ENCODE peak calls at places on chromosomes 7 and 10, in four cellular contexts. R is EL, F is anterior cingulate cortex, A is iris pigment epithelial cell. X is an unnamed sample.

GRCh38 chr10:47042815-47043750 is 131.9 kb downstream of the PTPN20 start:
- DNase-seq in A (no peak), R (no peak), F (no peak), X (no peak)

GRCh38 chr7:123770378-123770777 is 21.6 kb upstream of the WASL start:
- DNase-seq in R (peak; percentile 37), A (peak; percentile 85), F (no peak), X (no peak)

GRCh38 chr7:503046-503574 is 16.5 kb downstream of the PDGFA start:
- DNase-seq in F (no peak), A (no peak), R (no peak), X (no peak)

GRCh38 chr7:45021604-45022296 is 21.7 kb downstream of the CCM2 start:
- DNase-seq in A (peak; percentile 68), F (no peak), R (peak; percentile 33), X (no peak)

GRCh38 chr7:64632029-64632428 is 33.9 kb upstream of the ZNF107 start:
- DNase-seq in R (no peak), F (no peak), A (no peak), X (no peak)

GRCh38 chr7:18201349-18201748 is 173.7 kb upstream of the PRPS1L1 start:
- DNase-seq in R (no peak), A (no peak), F (no peak), X (no peak)

GRCh38 chr10:13853854-13854253 is 267.1 kb downstream of the PRPF18 start:
- DNase-seq in F (no peak), A (peak; percentile 21), R (peak; percentile 50), X (no peak)

GRCh38 chr10:74078037-74078436 is 72.6 kb downstream of the AP3M1 start:
- DNase-seq in R (peak; percentile 83), A (peak; percentile 75), F (no peak), X (no peak)

GRCh38 chr10:74502963-74503608 is 323.3 kb upstream of the KAT6B start:
- DNase-seq in A (peak; percentile 78), R (peak; percentile 76), F (no peak), X (no peak)

GRCh38 chr7:128743112-128743772 is 4.1 kb downstream of the CALU start:
- DNase-seq in A (peak; percentile 37), R (peak; percentile 24), F (no peak), X (no peak)

GRCh38 chr7:64612452-64612851 is 49.6 kb upstream of the ZNF680 start:
- DNase-seq in F (no peak), R (no peak), A (no peak), X (no peak)

GRCh38 chr10:79112898-79113431 is 44.2 kb downstream of the ZMIZ1 start:
- DNase-seq in A (peak; percentile 91), F (peak; percentile 22), R (peak; percentile 91), X (peak; percentile 67)

GRCh38 chr10:1488970-1489548 is 248.3 kb downstream of the ADARB2 start:
- DNase-seq in F (no peak), A (no peak), R (no peak), X (no peak)

GRCh38 chr10:125531470-125531869 is 151.5 kb downstream of the TEX36 start:
- DNase-seq in F (peak; percentile 45), R (no peak), A (no peak), X (no peak)

GRCh38 chr7:114832906-114833595 is 88.8 kb upstream of the MDFIC start:
- DNase-seq in F (no peak), A (no peak), R (no peak), X (no peak)

GRCh38 chr10:11057018-11057417 is 39.3 kb downstream of the CELF2 start:
- DNase-seq in A (no peak), F (no peak), R (no peak), X (no peak)

GRCh38 chr10:131047501-131047900 is 264.0 kb downstream of the TCERG1L start:
- DNase-seq in R (no peak), F (no peak), A (no peak), X (no peak)

GRCh38 chr7:70693690-70694356 is 438.1 kb upstream of the GALNT17 start:
- DNase-seq in A (peak; percentile 65), R (peak; percentile 45), F (peak; percentile 49), X (peak; percentile 80)

GRCh38 chr7:114857605-114858004 is 64.3 kb upstream of the MDFIC start:
- DNase-seq in R (no peak), A (peak; percentile 10), F (no peak), X (no peak)

GRCh38 chr10:114042895-114043531 is 653 bp upstream of the ADRB1 start:
- DNase-seq in F (peak; percentile 71), A (peak; percentile 31), R (peak; percentile 39), X (no peak)

GRCh38 chr7:20435305-20435704 is 104.6 kb downstream of the ITGB8 start:
- DNase-seq in A (peak; percentile 3), R (no peak), F (no peak), X (peak; percentile 77)

GRCh38 chr10:7406712-7407333 is 4.0 kb downstream of the SFMBT2 start:
- DNase-seq in R (no peak), F (no peak), A (no peak), X (no peak)

GRCh38 chr7:44980393-44981034 is 1.7 kb upstream of the MYO1G start:
- DNase-seq in R (peak; percentile 85), A (no peak), F (no peak), X (no peak)

GRCh38 chr7:64192148-64192704 is 14.8 kb upstream of the ZNF735 start:
- DNase-seq in R (no peak), A (no peak), F (no peak), X (no peak)

GRCh38 chr10:77513783-77514331 is 123.8 kb downstream of the KCNMA1 start:
- DNase-seq in A (peak; percentile 61), F (peak; percentile 78), R (peak; percentile 92), X (no peak)

GRCh38 chr10:8052344-8052969 is 2.0 kb upstream of the GATA3 start:
- DNase-seq in A (no peak), F (no peak), R (no peak), X (no peak)

GRCh38 chr7:40716052-40716451 is 581.2 kb downstream of the SUGCT start:
- DNase-seq in A (peak; percentile 39), F (no peak), R (peak; percentile 22), X (no peak)

GRCh38 chr7:45682836-45683555 is 108.8 kb downstream of the ADCY1 start:
- DNase-seq in R (no peak), F (no peak), A (no peak), X (peak; percentile 48)

GRCh38 chr7:69837387-69838068 is 239.3 kb downstream of the AUTS2 start:
- DNase-seq in R (no peak), F (no peak), A (peak; percentile 12), X (no peak)

GRCh38 chr7:43522406-43523156 is 60.3 kb upstream of the STK17A start:
- DNase-seq in A (peak; percentile 52), F (no peak), R (peak; percentile 87), X (no peak)

GRCh38 chr7:28180364-28181147 is at the start of gene JAZF1:
- DNase-seq in R (peak; percentile 53), A (peak; percentile 41), F (peak; percentile 19), X (no peak)

GRCh38 chr10:128576916-128577670 is 450.9 kb upstream of the MKI67 start:
- DNase-seq in R (no peak), A (no peak), F (no peak), X (no peak)

GRCh38 chr7:48251766-48252165 is 80.5 kb downstream of the ABCA13 start:
- DNase-seq in A (peak; percentile 10), R (no peak), F (no peak), X (no peak)

GRCh38 chr10:19749185-19749729 is 67.0 kb upstream of the PLXDC2 start:
- DNase-seq in F (no peak), A (peak; percentile 87), R (peak; percentile 56), X (no peak)

GRCh38 chr10:86506499-86506898 is 15.1 kb downstream of the WAPL start:
- DNase-seq in F (no peak), A (peak; percentile 48), R (peak; percentile 47), X (no peak)

GRCh38 chr10:86535057-86535882 is 13.7 kb upstream of the WAPL start:
- DNase-seq in R (peak; percentile 24), F (peak; percentile 6), A (peak; percentile 11), X (peak; percentile 74)

GRCh38 chr10:3786295-3786981 is 1.4 kb upstream of the KLF6 start:
- DNase-seq in R (peak; percentile 34), F (no peak), A (peak; percentile 53), X (no peak)

GRCh38 chr7:12685550-12685949 is 1.9 kb upstream of the ARL4A start:
- DNase-seq in F (peak; percentile 8), A (peak; percentile 45), R (no peak), X (peak; percentile 64)

GRCh38 chr10:132443998-132444876 is 47.2 kb downstream of the PWWP2B start:
- DNase-seq in R (no peak), F (no peak), A (no peak), X (no peak)